ENCODE peak calls at places on chromosomes 5 and 9, in seven cellular contexts. N is brain microvascular endothelial cell, A is prostate gland, C is body of pancreas, H is kidney epithelial cell, F is choroid plexus epithelial cell, Z is fibroblast of pulmonary artery. O is an unnamed sample.

GRCh38 chr9:99907208-99907532 is 716 bp downstream of the STX17 start:
- DNase-seq in N (no peak), A (no peak), C (no peak), H (no peak), F (no peak), Z (no peak), O (no peak)

GRCh38 chr9:37229882-37230482 is 109.6 kb downstream of the ZCCHC7 start:
- DNase-seq in N (peak; percentile 38), A (no peak), C (no peak), H (no peak), F (peak; percentile 38), Z (peak; percentile 20), O (no peak)

GRCh38 chr5:56175465-56175864 is 57.7 kb downstream of the ANKRD55 start:
- DNase-seq in N (peak; percentile 79), A (no peak), C (no peak), H (peak; percentile 53), F (peak; percentile 84), Z (peak; percentile 95), O (peak; percentile 57)

GRCh38 chr5:597871-598563 is 14.1 kb upstream of the CEP72 start:
- DNase-seq in N (no peak), A (no peak), C (no peak), H (no peak), F (no peak), Z (no peak), O (no peak)

GRCh38 chr5:120293796-120294195 is 170.3 kb upstream of the PRR16 start:
- DNase-seq in N (peak; percentile 12), A (no peak), C (no peak), H (no peak), F (peak; percentile 35), Z (peak; percentile 35), O (peak; percentile 92)

GRCh38 chr9:36899406-36899805 is 134.7 kb downstream of the PAX5 start:
- DNase-seq in N (no peak), A (no peak), C (no peak), H (no peak), F (no peak), Z (no peak), O (no peak)

GRCh38 chr5:72079288-72079687 is 28.0 kb upstream of the MAP1B start:
- DNase-seq in N (no peak), A (no peak), C (peak; percentile 11), H (no peak), F (peak; percentile 10), Z (no peak), O (no peak)

GRCh38 chr5:142587354-142587965 is 98.4 kb downstream of the FGF1 start:
- DNase-seq in N (peak; percentile 56), A (no peak), C (no peak), H (no peak), F (peak; percentile 73), Z (peak; percentile 57), O (no peak)

GRCh38 chr5:179411161-179411841 is 66.0 kb upstream of the ADAMTS2 start:
- DNase-seq in N (no peak), A (no peak), C (no peak), H (no peak), F (no peak), Z (no peak), O (no peak)

GRCh38 chr9:5305741-5306140 is 1.2 kb upstream of the RLN2 start:
- DNase-seq in N (no peak), A (no peak), C (no peak), H (no peak), F (no peak), Z (no peak), O (no peak)

GRCh38 chr9:72915659-72916058 is 37.2 kb downstream of the ALDH1A1 start:
- DNase-seq in N (no peak), A (no peak), C (no peak), H (no peak), F (no peak), Z (no peak), O (no peak)

GRCh38 chr9:108688051-108688450 is 167.7 kb downstream of the ACTL7B start:
- DNase-seq in N (no peak), A (no peak), C (no peak), H (no peak), F (no peak), Z (no peak), O (no peak)

GRCh38 chr5:135509995-135510394 is 25.8 kb downstream of the NEUROG1 start:
- DNase-seq in N (no peak), A (no peak), C (no peak), H (no peak), F (no peak), Z (no peak), O (no peak)

GRCh38 chr5:141032626-141033025 is 18.5 kb upstream of the PCDHB1 start:
- DNase-seq in N (no peak), A (no peak), C (no peak), H (no peak), F (no peak), Z (no peak), O (no peak)

GRCh38 chr5:128539038-128539429 is 989 bp upstream of the FBN2 start:
- DNase-seq in N (no peak), A (no peak), C (no peak), H (no peak), F (peak; percentile 47), Z (peak; percentile 25), O (no peak)

GRCh38 chr9:15927131-15927530 is 374.3 kb downstream of the CCDC171 start:
- DNase-seq in N (no peak), A (no peak), C (no peak), H (no peak), F (peak; percentile 70), Z (peak; percentile 41), O (no peak)

GRCh38 chr9:87062706-87063105 is 115.4 kb upstream of the GAS1 start:
- DNase-seq in N (no peak), A (no peak), C (no peak), H (no peak), F (no peak), Z (no peak), O (no peak)

GRCh38 chr5:149133795-149134777 is 7.2 kb upstream of the ABLIM3 start:
- DNase-seq in N (peak; percentile 82), A (no peak), C (no peak), H (peak; percentile 63), F (peak; percentile 83), Z (peak; percentile 82), O (peak; percentile 37)

GRCh38 chr5:150159741-150160179 is 4.1 kb upstream of the PDGFRB start:
- DNase-seq in N (peak; percentile 78), A (no peak), C (no peak), H (no peak), F (peak; percentile 83), Z (peak; percentile 94), O (no peak)

GRCh38 chr5:53041071-53041692 is 52.0 kb downstream of the ITGA2 start:
- DNase-seq in N (peak; percentile 63), A (no peak), C (no peak), H (no peak), F (peak; percentile 71), Z (peak; percentile 62), O (no peak)

GRCh38 chr5:172931001-172931536 is 28.2 kb upstream of the RPL26L1 start:
- DNase-seq in N (peak; percentile 99), A (no peak), C (no peak), H (peak; percentile 96), F (peak; percentile 93), Z (peak; percentile 90), O (peak; percentile 74)

GRCh38 chr5:610744-611730 is 1.1 kb upstream of the CEP72 start:
- DNase-seq in N (no peak), A (no peak), C (no peak), H (no peak), F (no peak), Z (no peak), O (no peak)

GRCh38 chr5:154284433-154284832 is 93.9 kb downstream of the GALNT10 start:
- DNase-seq in N (no peak), A (no peak), C (no peak), H (no peak), F (no peak), Z (no peak), O (no peak)

GRCh38 chr5:80957031-80957761 is 3.0 kb upstream of the RASGRF2 start:
- DNase-seq in N (no peak), A (no peak), C (no peak), H (no peak), F (peak; percentile 45), Z (no peak), O (peak; percentile 41)

GRCh38 chr9:113921366-113921765 is 45.3 kb downstream of the ZNF618 start:
- DNase-seq in N (no peak), A (no peak), C (no peak), H (no peak), F (no peak), Z (no peak), O (no peak)

DNA sequence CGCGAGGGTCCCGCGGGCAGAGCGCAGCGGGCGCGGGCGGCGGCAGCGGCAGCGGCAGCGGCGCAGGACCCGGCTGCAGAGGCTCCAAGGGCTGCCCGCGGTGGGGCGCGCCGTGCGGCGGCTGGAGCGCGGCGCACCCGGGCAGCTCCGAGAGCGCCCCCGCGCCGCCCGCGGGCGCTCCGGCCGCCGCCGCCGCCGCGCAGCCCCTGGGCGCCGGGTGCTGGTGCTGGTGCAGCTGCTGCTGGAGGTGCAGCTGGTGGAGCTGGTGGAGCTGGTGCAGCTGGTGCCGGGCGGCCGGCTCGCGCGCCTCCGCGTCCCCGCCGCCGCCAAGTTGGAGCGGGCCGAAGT is 644 bp downstream of the IER5L start:
- DNase-seq in N (no peak), A (no peak), C (no peak), H (no peak), F (no peak), Z (no peak), O (no peak)
- H3K4me3 ChIP-seq in N (peak overlapping the region; percentile 94), A (peak overlapping the region; percentile 71), C (peak overlapping the region; percentile 77), H (peak overlapping the region; percentile 95), F (peak overlapping the region; percentile 92), Z (peak overlapping the region; percentile 88), O (peak overlapping the region; percentile 94)

GRCh38 chr5:79840085-79840990 is 150.7 kb downstream of the CMYA5 start:
- DNase-seq in N (no peak), A (no peak), C (no peak), H (no peak), F (no peak), Z (no peak), O (no peak)
- TF ChIP-seq CTCF in N (no peak), A (no peak), C (no peak), H (no peak), F (no peak), Z (no peak), O (no peak)

DNA sequence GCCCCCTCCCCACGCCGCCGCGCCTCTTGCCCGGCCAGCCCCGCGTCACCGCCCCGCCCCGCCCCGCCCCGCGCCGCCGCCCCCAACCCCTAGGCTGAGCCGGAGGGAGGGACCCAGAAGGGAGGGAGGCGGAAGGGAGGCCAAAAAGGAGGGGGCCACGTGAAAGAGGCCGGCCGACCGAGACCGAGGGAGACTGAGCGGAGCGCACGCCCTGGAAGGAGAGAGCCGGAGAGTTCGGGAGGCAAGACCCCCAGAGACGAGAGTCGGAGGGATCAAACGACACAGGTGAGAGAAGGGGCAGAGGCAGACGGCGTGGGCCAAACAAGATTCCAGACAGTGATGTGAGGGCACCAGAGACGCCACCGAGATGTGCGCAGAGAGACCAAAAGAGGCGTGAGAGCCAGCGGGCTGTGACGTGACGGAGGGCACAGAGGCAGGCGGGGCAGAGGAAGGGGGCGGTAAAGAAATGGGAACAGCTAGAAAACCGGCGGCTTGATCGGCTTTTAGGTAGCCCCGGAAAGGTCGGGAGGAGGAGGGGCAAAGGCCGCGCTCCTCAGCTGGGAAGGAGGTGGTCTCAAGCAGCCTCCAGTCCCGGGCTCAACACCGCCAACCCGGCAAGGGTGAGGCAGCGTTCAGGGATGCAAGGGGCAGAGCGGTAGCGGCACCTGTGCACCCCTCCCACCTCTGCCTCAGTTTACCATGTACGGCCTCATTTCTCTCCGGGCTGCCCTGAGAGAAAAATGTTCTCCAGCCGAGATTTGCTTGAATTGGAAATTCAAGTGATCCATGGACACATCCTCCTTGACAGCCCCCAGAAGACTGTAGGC is 414 bp upstream of the BARX1 start:
- DNase-seq in N (no peak), A (no peak), C (no peak), H (no peak), F (no peak), Z (no peak), O (no peak)
- H3K4me3 ChIP-seq in N (no peak overlapping the region), A (peak overlapping the region; percentile 12), C (no peak overlapping the region), H (no peak overlapping the region), F (no peak overlapping the region), Z (no peak overlapping the region), O (no peak overlapping the region)

GRCh38 chr5:14128079-14128478 is 15.1 kb upstream of the TRIO start:
- DNase-seq in N (no peak), A (no peak), C (no peak), H (no peak), F (no peak), Z (no peak), O (no peak)
- TF ChIP-seq CTCF in N (no peak), A (no peak), C (no peak), H (no peak), F (no peak), Z (no peak), O (no peak)